ENCODE peak calls at places on chromosomes 2 and 18, in six cellular contexts. C, E, R, M, Y and W are unnamed samples.

GRCh38 chr2:113114996-113115395 is 12.4 kb upstream of the IL1RN start:
- DNase-seq in C (no peak), M (no peak), Y (no peak), R (no peak), E (no peak), W (no peak)

GRCh38 chr2:25339791-25340339 is 1.9 kb downstream of the DNMT3A start:
- DNase-seq in M (peak; percentile 72), R (peak; percentile 67), Y (no peak), C (no peak), E (no peak), W (peak; percentile 70)

GRCh38 chr2:174635015-174635593 is 37.5 kb upstream of the WIPF1 start:
- DNase-seq in M (no peak), C (no peak), R (no peak), Y (no peak), E (no peak), W (no peak)

GRCh38 chr2:82395531-82395930 is 2063.5 kb downstream of the SUCLG1 start:
- DNase-seq in R (no peak), C (no peak), E (no peak), M (peak; percentile 29), Y (no peak), W (no peak)

GRCh38 chr2:45452866-45453265 is 158.2 kb downstream of the SRBD1 start:
- DNase-seq in R (no peak), E (peak; percentile 19), Y (no peak), M (no peak), C (peak; percentile 92), W (no peak)

GRCh38 chr2:182784777-182785176 is 68.7 kb downstream of the DNAJC10 start:
- DNase-seq in Y (no peak), C (peak; percentile 57), E (peak; percentile 67), R (no peak), M (peak; percentile 64), W (no peak)

GRCh38 chr18:62426191-62426488 is 96.7 kb upstream of the ZCCHC2 start:
- DNase-seq in R (no peak), Y (no peak), M (no peak), C (no peak), E (no peak), W (no peak)

GRCh38 chr18:35514752-35515459 is 17.1 kb upstream of the INO80C start:
- DNase-seq in E (no peak), C (no peak), Y (no peak), M (no peak), R (no peak), W (no peak)

GRCh38 chr2:105573490-105573889 is 171.2 kb upstream of the NCK2 start:
- DNase-seq in E (no peak), R (no peak), Y (no peak), C (no peak), M (no peak), W (no peak)

GRCh38 chr2:186445506-186445905 is 40.6 kb upstream of the ZC3H15 start:
- DNase-seq in R (no peak), E (no peak), M (no peak), Y (no peak), C (peak; percentile 6), W (no peak)

GRCh38 chr18:77397617-77398016 is 148.0 kb downstream of the GALR1 start:
- DNase-seq in E (no peak), R (no peak), C (no peak), Y (no peak), M (no peak), W (no peak)